ENCODE peak calls at places on chromosomes 4 and X, in five cellular contexts. K, G, X, R and L are unnamed samples.

GRCh38 chr4:176262243-176262642 is 6.8 kb downstream of the ASB5 start:
- DNase-seq in G (no peak), R (no peak), X (no peak), K (no peak), L (no peak)

GRCh38 chr4:69473699-69474098 is 22.0 kb downstream of the UGT2B4 start:
- DNase-seq in G (no peak), X (no peak), K (no peak), R (no peak), L (no peak)

GRCh38 chr4:176404591-176404990 is 84.8 kb downstream of the SPCS3 start:
- DNase-seq in R (no peak), G (peak; percentile 27), X (no peak), K (peak; percentile 52), L (no peak)

GRCh38 chrX:18173494-18174180 is 47.0 kb downstream of the BEND2 start:
- DNase-seq in G (no peak), R (no peak), K (no peak), X (no peak), L (no peak)

GRCh38 chrX:42524374-42524773 is 253.6 kb downstream of the PPP1R2C start:
- DNase-seq in R (no peak), K (no peak), X (no peak), G (peak; percentile 20), L (peak; percentile 34)

GRCh38 chr4:137993232-137993631 is 248.9 kb downstream of the SLC7A11 start:
- DNase-seq in K (no peak), X (no peak), R (no peak), G (no peak), L (no peak)

GRCh38 chr4:138632856-138633255 is 382.7 kb upstream of the NOCT start:
- DNase-seq in X (no peak), K (no peak), R (no peak), G (no peak), L (no peak)

GRCh38 chr4:81049310-81049709 is 18.8 kb downstream of the BMP3 start:
- DNase-seq in G (no peak), K (no peak), X (no peak), R (no peak), L (no peak)

GRCh38 chr4:81605278-81605677 is 133.6 kb upstream of the RASGEF1B start:
- DNase-seq in X (no peak), K (no peak), R (no peak), G (no peak), L (no peak)

GRCh38 chrX:46165411-46165810 is 379.8 kb downstream of the ZNF674 start:
- DNase-seq in K (peak; percentile 28), X (no peak), G (peak; percentile 27), R (no peak), L (peak; percentile 13)

GRCh38 chrX:76148011-76148665 is 24.7 kb upstream of the PBDC1 start:
- DNase-seq in G (no peak), R (no peak), X (no peak), K (no peak), L (peak; percentile 19)

GRCh38 chr4:121253961-121254360 is 89.8 kb upstream of the TNIP3 start:
- DNase-seq in K (no peak), G (no peak), R (no peak), X (no peak), L (no peak)

GRCh38 chr4:142473218-142473959 is 372.7 kb downstream of the INPP4B start:
- DNase-seq in K (no peak), X (peak; percentile 34), G (no peak), R (no peak), L (no peak)

GRCh38 chr4:63607186-63607872 is 801.9 kb downstream of the TECRL start:
- DNase-seq in R (no peak), X (no peak), G (no peak), K (no peak), L (no peak)